ENCODE peak calls at places on chromosome 16, in ten cellular contexts. H is SK-MEL-5; I is astrocyte of the cerebellum; E is activated effector memory CD4-positive, alpha-beta T cell treated with anti-CD3 and anti-CD28 coated beads, Interleukin-2, amount 50 U/mL, for 16 hours; F is AG09319; M is nephron progenitor cell; R is hypothalamus; W is HS-5; G is BJ; K is putamen. D is an unnamed sample.

GRCh38 chr16:70795513-70795912 is 5.4 kb downstream of the VAC14 start:
- DNase-seq in K (no peak), R (no peak), G (no peak), W (no peak), H (no peak), I (no peak), F (no peak), M (no peak), E (no peak), D (no peak)

GRCh38 chr16:67857547-67858233 is 10.2 kb upstream of the CENPT start:
- DNase-seq in G (peak), F (peak), R (no peak), M (no peak), K (no peak), I (peak), H (no peak), W (peak), E (peak), D (no peak)

GRCh38 chr16:87581867-87582220 is 20.5 kb upstream of the JPH3 start:
- DNase-seq in F (peak), I (peak), R (no peak), K (no peak), M (no peak), H (peak), W (peak), G (peak), E (no peak), D (peak)

GRCh38 chr16:31860508-31860907 is 13.1 kb upstream of the ZNF267 start:
- DNase-seq in I (no peak), F (no peak), K (no peak), M (no peak), H (no peak), G (no peak), R (no peak), E (no peak), W (no peak), D (no peak)

GRCh38 chr16:54651851-54652770 is 278.6 kb upstream of the IRX5 start:
- DNase-seq in M (no peak), F (no peak), G (no peak), E (no peak), I (no peak), W (no peak), H (no peak), R (no peak), K (no peak), D (no peak)

GRCh38 chr16:73154063-73154870 is 106.3 kb upstream of the ZFHX3 start:
- DNase-seq in H (no peak), R (no peak), W (no peak), G (no peak), F (no peak), M (no peak), I (no peak), E (no peak), K (peak), D (peak)

GRCh38 chr16:22022151-22022550 is 14.2 kb downstream of the MOSMO start:
- DNase-seq in M (no peak), K (no peak), G (no peak), H (no peak), E (no peak), F (no peak), I (no peak), R (no peak), W (no peak), D (no peak)

GRCh38 chr16:23207485-23207884 is 24.9 kb downstream of the SCNN1G start:
- DNase-seq in E (no peak), F (no peak), R (no peak), K (no peak), I (no peak), H (no peak), G (no peak), M (no peak), W (no peak), D (no peak)

GRCh38 chr16:71727545-71728324 is 3.2 kb upstream of the PHLPP2 start:
- DNase-seq in H (no peak), W (no peak), M (no peak), I (no peak), K (no peak), E (no peak), G (no peak), F (no peak), R (no peak), D (no peak)

GRCh38 chr16:70788668-70789161 is 12.2 kb downstream of the VAC14 start:
- DNase-seq in G (no peak), M (no peak), W (no peak), R (no peak), H (no peak), E (no peak), F (no peak), K (no peak), I (no peak), D (no peak)

GRCh38 chr16:50960517-50961202 is 190.4 kb downstream of the SALL1 start:
- DNase-seq in H (no peak), G (no peak), M (peak), F (no peak), E (no peak), K (no peak), I (no peak), W (no peak), R (no peak), D (no peak)

GRCh38 chr16:84982434-84982833 is 28.9 kb downstream of the ZDHHC7 start:
- DNase-seq in E (no peak), R (no peak), M (no peak), K (no peak), G (no peak), H (no peak), I (no peak), F (no peak), W (no peak), D (no peak)

GRCh38 chr16:76910931-76911330 is 280.1 kb upstream of the MON1B start:
- DNase-seq in G (no peak), M (no peak), H (no peak), I (no peak), E (no peak), W (peak), R (no peak), F (peak), K (no peak), D (no peak)

GRCh38 chr16:64964126-64964540 is 157.7 kb downstream of the CDH11 start:
- DNase-seq in M (no peak), H (no peak), G (no peak), I (peak), K (no peak), F (no peak), E (no peak), R (no peak), W (peak), D (no peak)

GRCh38 chr16:2857451-2858244 is at the start of gene PRSS22:
- DNase-seq in M (no peak), H (no peak), K (no peak), G (no peak), W (no peak), R (no peak), E (no peak), I (no peak), F (no peak), D (peak)

GRCh38 chr16:87431926-87432325 is 39.8 kb downstream of the MAP1LC3B start:
- DNase-seq in R (no peak), I (peak), H (no peak), M (no peak), K (no peak), G (peak), F (peak), W (no peak), E (no peak), D (no peak)

GRCh38 chr16:88921603-88921995 is 55.1 kb upstream of the PABPN1L start:
- DNase-seq in E (no peak), H (no peak), R (no peak), I (no peak), W (no peak), F (no peak), G (no peak), K (no peak), M (no peak), D (no peak)

GRCh38 chr16:81238296-81239011 is at the start of gene BCO1:
- DNase-seq in K (no peak), E (no peak), G (no peak), W (peak), I (peak), F (peak), M (no peak), R (no peak), H (peak), D (peak)

GRCh38 chr16:1079341-1079740 is 6.8 kb downstream of the SSTR5 start:
- DNase-seq in E (no peak), R (no peak), W (no peak), G (no peak), I (no peak), F (no peak), H (no peak), M (no peak), K (no peak), D (no peak)

GRCh38 chr16:15772579-15773293 is 84.1 kb downstream of the MYH11 start:
- DNase-seq in G (no peak), M (no peak), K (no peak), F (no peak), I (no peak), R (no peak), W (no peak), E (no peak), H (no peak), D (peak)

GRCh38 chr16:8958344-8958808 is 5.3 kb downstream of the USP7 start:
- DNase-seq in G (peak), E (peak), K (no peak), I (no peak), M (no peak), R (no peak), W (no peak), H (no peak), F (no peak), D (peak)

GRCh38 chr16:29702307-29702706 is 23.3 kb downstream of the QPRT start:
- DNase-seq in K (no peak), E (peak), H (no peak), R (no peak), F (no peak), M (no peak), G (no peak), I (no peak), W (no peak), D (peak)

D was measured in spleen.